ENCODE peak calls at places on chromosomes 3 and 15, in ten cellular contexts. Y, L, G, X, W, K, E, Q, N and U are unnamed samples.

GRCh38 chr3:169759256-169759655 is 5.6 kb downstream of the TERC start:
- DNase-seq in N (peak), G (peak), Y (no peak), L (no peak), E (peak), K (no peak), X (no peak), W (no peak), Q (no peak), U (no peak)

GRCh38 chr15:57213783-57214366 is 162.4 kb upstream of the CGNL1 start:
- DNase-seq in K (no peak), X (no peak), N (peak), Q (no peak), W (no peak), Y (no peak), G (no peak), E (peak), L (peak), U (no peak)

GRCh38 chr15:85458764-85459163 is 78.4 kb downstream of the AKAP13 start:
- DNase-seq in W (no peak), X (no peak), L (peak), Q (no peak), E (peak), G (no peak), K (no peak), N (no peak), Y (no peak), U (no peak)

GRCh38 chr3:128064962-128065361 is 12.7 kb downstream of the SEC61A1 start:
- DNase-seq in K (no peak), X (no peak), Q (no peak), Y (no peak), L (no peak), G (no peak), N (no peak), W (no peak), E (no peak), U (no peak)

GRCh38 chr15:45704329-45705249 is 69.8 kb downstream of the SQOR start:
- DNase-seq in E (no peak), W (no peak), L (no peak), Y (peak), G (no peak), N (no peak), Q (no peak), K (no peak), X (peak), U (peak)

GRCh38 chr3:127210654-127210943 is 17.7 kb downstream of the PRR23E start:
- DNase-seq in E (no peak), K (no peak), N (no peak), Q (no peak), Y (no peak), L (no peak), X (no peak), G (no peak), W (no peak), U (no peak)

GRCh38 chr15:93118904-93119303 is 29.9 kb upstream of the RGMA start:
- DNase-seq in Q (no peak), K (no peak), E (no peak), N (no peak), X (no peak), L (no peak), Y (no peak), G (no peak), W (no peak), U (no peak)

GRCh38 chr3:98900265-98901031 is 1.0 kb downstream of the DCBLD2 start:
- DNase-seq in K (no peak), X (no peak), N (no peak), L (no peak), W (no peak), E (no peak), Y (no peak), G (no peak), Q (no peak), U (no peak)

GRCh38 chr3:114217266-114217665 is 20.1 kb downstream of the ZNF80 start:
- DNase-seq in W (no peak), L (no peak), Q (no peak), E (no peak), Y (no peak), G (no peak), K (no peak), X (no peak), N (no peak), U (no peak)

GRCh38 chr3:196942915-196943277 is 568 bp upstream of the NCBP2 start:
- DNase-seq in Q (no peak), W (no peak), G (no peak), E (peak), L (peak), K (no peak), X (no peak), Y (peak), N (peak), U (no peak)

GRCh38 chr3:105409364-105409763 is 42.7 kb downstream of the ALCAM start:
- DNase-seq in X (no peak), Q (no peak), E (peak), N (peak), G (no peak), W (no peak), K (no peak), Y (no peak), L (no peak), U (no peak)

GRCh38 chr3:43894176-43895049 is 203.7 kb downstream of the ABHD5 start:
- DNase-seq in E (peak), X (peak), Q (no peak), L (peak), W (peak), N (peak), Y (peak), K (peak), G (peak), U (no peak)

GRCh38 chr15:96223939-96224338 is 106.6 kb upstream of the NR2F2 start:
- DNase-seq in G (no peak), W (no peak), Y (no peak), N (no peak), K (no peak), E (no peak), L (no peak), Q (no peak), X (no peak), U (no peak)

GRCh38 chr3:153439780-153440179 is 277.8 kb downstream of the RAP2B start:
- DNase-seq in Q (no peak), K (no peak), W (no peak), L (no peak), Y (no peak), E (no peak), X (no peak), G (no peak), N (peak), U (no peak)

GRCh38 chr15:66138096-66138783 is 115.3 kb downstream of the MEGF11 start:
- DNase-seq in N (peak), X (no peak), K (no peak), Y (no peak), Q (no peak), G (no peak), L (no peak), W (no peak), E (no peak), U (no peak)

GRCh38 chr3:31567036-31567435 is 34.3 kb downstream of the STT3B start:
- DNase-seq in K (no peak), G (no peak), W (no peak), Y (no peak), E (no peak), N (no peak), X (peak), Q (no peak), L (no peak), U (peak)

GRCh38 chr3:72087420-72087819 is 302.5 kb upstream of the PROK2 start:
- DNase-seq in N (no peak), X (no peak), Q (no peak), E (no peak), G (no peak), L (no peak), W (no peak), K (no peak), Y (no peak), U (no peak)

GRCh38 chr3:116767726-116768125 is 58.1 kb downstream of the TUSC7 start:
- DNase-seq in Q (no peak), X (no peak), L (no peak), Y (no peak), G (no peak), N (no peak), E (no peak), K (no peak), W (no peak), U (no peak)